ENCODE peak calls at places on chromosomes 11 and 22, in four cellular contexts. W, L, Q and C are unnamed samples.

GRCh38 chr22:18987765-18988164 is 51.7 kb upstream of the PRODH start:
- DNase-seq in W (peak; percentile 64), L (no peak), Q (no peak), C (no peak)

GRCh38 chr11:40314327-40314726 is 1145.1 kb downstream of the LRRC4C start:
- DNase-seq in W (no peak), L (no peak), Q (no peak), C (no peak)

GRCh38 chr22:49521787-49522224 is 305.9 kb downstream of the BRD1 start:
- DNase-seq in W (no peak), L (no peak), Q (no peak), C (no peak)

GRCh38 chr11:35146074-35146521 is 7.1 kb downstream of the CD44 start:
- DNase-seq in W (no peak), L (no peak), Q (no peak), C (no peak)

GRCh38 chr11:123302751-123303195 is 107.7 kb upstream of the CLMP start:
- DNase-seq in W (no peak), L (peak; percentile 14), Q (no peak), C (peak; percentile 75)

GRCh38 chr11:109390752-109391151 is 31.2 kb upstream of the C11orf87 start:
- DNase-seq in W (no peak), L (no peak), Q (no peak), C (no peak)

GRCh38 chr22:25748704-25749103 is 6.7 kb downstream of the MYO18B start:
- DNase-seq in W (peak; percentile 15), L (no peak), Q (no peak), C (no peak)

GRCh38 chr11:1652778-1653540 is 23.4 kb downstream of the KRTAP5-5 start:
- DNase-seq in W (peak; percentile 94), L (peak; percentile 51), Q (peak; percentile 54), C (peak; percentile 87)

GRCh38 chr11:117843666-117844484 is 19.3 kb upstream of the FXYD2 start:
- DNase-seq in W (peak; percentile 94), L (peak; percentile 64), Q (peak; percentile 68), C (peak; percentile 85)

GRCh38 chr11:6611092-6612007 is 666 bp downstream of the TAF10 start:
- DNase-seq in W (peak; percentile 86), L (no peak), Q (no peak), C (peak; percentile 53)

GRCh38 chr11:12388939-12389670 is 11.7 kb downstream of the PARVA start:
- DNase-seq in W (no peak), L (no peak), Q (no peak), C (no peak)

GRCh38 chr11:86193297-86194095 is 51.1 kb upstream of the EED start:
- DNase-seq in W (peak; percentile 82), L (peak; percentile 89), Q (peak; percentile 56), C (peak; percentile 84)

GRCh38 chr22:25120093-25120561 is 79.5 kb upstream of the CRYBB3 start:
- DNase-seq in W (no peak), L (peak; percentile 49), Q (peak; percentile 79), C (no peak)

GRCh38 chr11:44446341-44446712 is 119.1 kb upstream of the CD82 start:
- DNase-seq in W (no peak), L (peak; percentile 5), Q (no peak), C (no peak)

GRCh38 chr11:65410936-65411680 is 11.5 kb upstream of the NEAT1 start:
- DNase-seq in W (peak; percentile 66), L (no peak), Q (no peak), C (no peak)

GRCh38 chr22:30948930-30949342 is 19.6 kb downstream of the MORC2 start:
- DNase-seq in W (no peak), L (peak; percentile 8), Q (no peak), C (no peak)

GRCh38 chr11:20162824-20163777 is 2.8 kb upstream of the DBX1 start:
- DNase-seq in W (peak; percentile 78), L (peak; percentile 24), Q (no peak), C (peak; percentile 53)

GRCh38 chr22:19810381-19811141 is 44.1 kb downstream of the GNB1L start:
- DNase-seq in W (peak; percentile 70), L (no peak), Q (no peak), C (peak; percentile 14)

GRCh38 chr11:815675-816432 is 2.9 kb upstream of the PNPLA2 start:
- DNase-seq in W (no peak), L (no peak), Q (no peak), C (no peak)

GRCh38 chr22:37161442-37161841 is 11.7 kb upstream of the IL2RB start:
- DNase-seq in W (no peak), L (peak; percentile 53), Q (no peak), C (no peak)

GRCh38 chr11:2400761-2401435 is 348 bp downstream of the TSSC4 start:
- DNase-seq in W (no peak), L (no peak), Q (no peak), C (peak; percentile 50)

GRCh38 chr11:64998690-64999431 is 2.1 kb upstream of the BATF2 start:
- DNase-seq in W (no peak), L (peak; percentile 68), Q (no peak), C (no peak)

DNA sequence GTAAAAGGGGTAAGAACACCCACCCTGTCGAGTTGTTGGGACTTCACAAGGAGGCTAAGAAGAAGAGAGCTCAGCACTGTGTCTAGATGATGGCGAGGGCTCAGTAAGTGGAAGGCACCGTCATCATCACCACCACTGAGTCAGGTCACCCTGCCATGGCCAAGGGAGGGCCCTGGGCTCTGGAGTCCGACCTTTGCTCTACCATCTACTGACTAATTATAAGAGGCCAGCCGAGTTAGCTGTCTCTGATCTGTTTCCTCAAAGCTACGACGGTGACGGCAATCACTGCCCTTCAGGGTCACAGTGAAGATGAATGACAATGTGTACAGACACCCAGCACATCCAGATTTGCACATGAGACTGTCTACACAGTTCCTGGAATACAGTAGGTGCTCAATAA is 29.3 kb downstream of the KIAA0930 start:
- DNase-seq in W (peak; percentile 59), L (no peak), Q (no peak), C (no peak)
- H3K4me3 ChIP-seq in W (peak overlapping the region; percentile 28), L (peak overlapping the region; percentile 56), Q (no peak overlapping the region), C (peak overlapping the region; percentile 81)

GRCh38 chr22:42934338-42934737 is 77.3 kb upstream of the ARFGAP3 start:
- DNase-seq in W (peak; percentile 74), L (no peak), Q (no peak), C (no peak)

GRCh38 chr22:42931421-42932196 is 74.5 kb upstream of the ARFGAP3 start:
- DNase-seq in W (peak; percentile 60), L (no peak), Q (no peak), C (no peak)

GRCh38 chr22:42933783-42934144 is 76.7 kb upstream of the ARFGAP3 start:
- DNase-seq in W (no peak), L (peak; percentile 73), Q (peak; percentile 40), C (peak; percentile 95)

GRCh38 chr22:42932197-42932519 is 75.1 kb upstream of the ARFGAP3 start:
- DNase-seq in W (no peak), L (no peak), Q (no peak), C (no peak)

GRCh38 chr22:42932857-42933782 is 76.0 kb upstream of the ARFGAP3 start:
- DNase-seq in W (peak; percentile 80), L (no peak), Q (no peak), C (no peak)
- H3K4me3 ChIP-seq in W (no peak overlapping the region), L (no peak overlapping the region), Q (no peak overlapping the region), C (peak overlapping the region; percentile 73)

GRCh38 chr22:41288245-41288946 is 2.4 kb upstream of the RANGAP1 start:
- DNase-seq in W (no peak), L (peak; percentile 79), Q (peak; percentile 80), C (peak; percentile 73)
- H3K4me3 ChIP-seq in W (no peak overlapping the region), L (peak overlapping the region; percentile 21), Q (no peak overlapping the region), C (no peak overlapping the region)

GRCh38 chr11:114304065-114304464 is 7.9 kb downstream of the NNMT start:
- DNase-seq in W (no peak), L (no peak), Q (no peak), C (no peak)

GRCh38 chr11:114307524-114308203 is 11.5 kb downstream of the NNMT start:
- DNase-seq in W (peak; percentile 87), L (no peak), Q (no peak), C (peak; percentile 91)

GRCh38 chr11:114302663-114303062 is 6.5 kb downstream of the NNMT start:
- DNase-seq in W (no peak), L (no peak), Q (no peak), C (no peak)

GRCh38 chr11:114301927-114302326 is 5.7 kb downstream of the NNMT start:
- DNase-seq in W (no peak), L (no peak), Q (no peak), C (no peak)

DNA sequence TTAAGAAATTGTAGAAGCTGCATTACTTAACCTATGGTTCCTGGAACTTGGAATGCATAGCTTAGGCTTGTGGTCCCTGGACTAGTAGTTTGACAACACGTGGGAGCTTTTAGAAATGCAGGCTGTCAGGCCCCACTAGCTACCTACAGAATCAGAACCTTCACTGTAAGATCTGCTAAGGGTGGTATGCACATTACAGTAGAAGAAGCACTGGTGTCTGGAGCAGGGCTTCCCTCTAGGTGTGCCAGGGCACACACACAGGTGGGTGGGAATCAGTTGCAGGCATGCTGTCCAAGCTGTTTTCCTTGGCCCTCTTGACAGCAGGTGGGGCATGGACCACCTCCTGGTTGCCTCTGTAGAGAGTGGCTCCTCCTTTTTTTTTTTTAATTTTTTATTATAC is 8.8 kb downstream of the NNMT start:
- DNase-seq in W (no peak), L (no peak), Q (no peak), C (no peak)
- H3K4me3 ChIP-seq in W (no peak overlapping the region), L (no peak overlapping the region), Q (no peak overlapping the region), C (peak overlapping the region; percentile 82)